ENCODE peak calls at places on chromosomes 6 and 20, in four cellular contexts. A is prostate gland; L is effector CD4-positive, alpha-beta T cell; V is T-helper 2 cell. E is an unnamed sample.

GRCh38 chr6:31597006-31597405 is 4.2 kb upstream of the NCR3 start:
- DNase-seq in A (no peak), L (no peak), V (peak), E (peak)

GRCh38 chr6:41942045-41942851 is 640 bp upstream of the CCND3 start:
- DNase-seq in A (no peak), L (peak), V (no peak), E (no peak)

GRCh38 chr6:163533443-163533842 is 118.9 kb downstream of the QKI start:
- DNase-seq in A (peak), L (no peak), V (no peak), E (no peak)

GRCh38 chr6:6758915-6759654 is 170.6 kb downstream of the LY86 start:
- DNase-seq in A (no peak), L (no peak), V (no peak), E (no peak)

GRCh38 chr6:43779864-43780260 is 9.9 kb downstream of the VEGFA start:
- DNase-seq in A (peak), L (no peak), V (no peak), E (no peak)

GRCh38 chr6:150221152-150221551 is 78.3 kb downstream of the PPP1R14C start:
- DNase-seq in A (no peak), L (no peak), V (no peak), E (no peak)

GRCh38 chr6:55705381-55705780 is 126.4 kb upstream of the HMGCLL1 start:
- DNase-seq in A (no peak), L (no peak), V (no peak), E (no peak)

GRCh38 chr20:38125157-38126056 is 39.7 kb downstream of the TGM2 start:
- DNase-seq in A (peak), L (no peak), V (no peak), E (no peak)

GRCh38 chr6:90940812-90941481 is 354.1 kb upstream of the MAP3K7 start:
- DNase-seq in A (no peak), L (no peak), V (no peak), E (no peak)

GRCh38 chr6:38283734-38284362 is 355.9 kb downstream of the BTBD9 start:
- DNase-seq in A (no peak), L (no peak), V (no peak), E (no peak)

GRCh38 chr6:31829633-31830492 is 2.3 kb downstream of the HSPA1B start:
- DNase-seq in A (no peak), L (no peak), V (no peak), E (no peak)

GRCh38 chr6:5151295-5151954 is 66.3 kb downstream of the PPP1R3G start:
- DNase-seq in A (no peak), L (no peak), V (no peak), E (no peak)

GRCh38 chr20:62215020-62215990 is 4.8 kb downstream of the HRH3 start:
- DNase-seq in A (peak), L (no peak), V (no peak), E (no peak)

GRCh38 chr6:158500016-158500735 is 59.7 kb upstream of the TMEM181 start:
- DNase-seq in A (no peak), L (no peak), V (no peak), E (no peak)

GRCh38 chr6:122289721-122290501 is 109.5 kb upstream of the HSF2 start:
- DNase-seq in A (no peak), L (no peak), V (no peak), E (no peak)

GRCh38 chr6:43627008-43627825 is 1.8 kb downstream of the GTPBP2 start:
- DNase-seq in A (peak), L (no peak), V (no peak), E (no peak)

GRCh38 chr6:158894192-158894591 is 75.0 kb upstream of the EZR start:
- DNase-seq in A (no peak), L (no peak), V (no peak), E (no peak)

GRCh38 chr6:109094351-109095035 is at the start of gene SESN1:
- DNase-seq in A (peak), L (peak), V (peak), E (peak)

GRCh38 chr6:33343953-33344611 is 26.5 kb upstream of the ZBTB22 start:
- DNase-seq in A (no peak), L (peak), V (peak), E (peak)

GRCh38 chr6:63476302-63476701 is 96.0 kb upstream of the LOC128125822 start:
- DNase-seq in A (no peak), L (no peak), V (no peak), E (no peak)

GRCh38 chr20:59754551-59754950 is 150.2 kb downstream of the PHACTR3 start:
- DNase-seq in A (no peak), L (no peak), V (no peak), E (no peak)

GRCh38 chr20:10434832-10435812 is at the start of gene SLX4IP:
- DNase-seq in A (peak), L (peak), V (peak), E (peak)

GRCh38 chr6:156583083-156583482 is 194.1 kb upstream of the ARID1B start:
- DNase-seq in A (no peak), L (no peak), V (no peak), E (no peak)

GRCh38 chr6:9266741-9267140 is 831.4 kb upstream of the SLC35B3 start:
- DNase-seq in A (no peak), L (no peak), V (no peak), E (no peak)

GRCh38 chr6:152063170-152063921 is 255.9 kb downstream of the ESR1 start:
- DNase-seq in A (peak), L (no peak), V (no peak), E (no peak)

GRCh38 chr20:20759132-20759531 is 46.7 kb upstream of the RALGAPA2 start:
- DNase-seq in A (peak), L (no peak), V (no peak), E (no peak)

GRCh38 chr6:99349620-99350141 is at the start of gene FAXC:
- DNase-seq in A (peak), L (no peak), V (no peak), E (no peak)